ENCODE peak calls at places on chromosomes 3 and 15, in four cellular contexts. K is body of pancreas, U is upper lobe of right lung, W is breast epithelium. O is an unnamed sample.

GRCh38 chr3:185052631-185053030 is 100.2 kb downstream of the C3orf70 start:
- DNase-seq in K (no peak), U (no peak), W (no peak), O (no peak)

GRCh38 chr15:79898369-79898768 is 1.6 kb upstream of the MTHFS start:
- DNase-seq in U (no peak), K (no peak), W (no peak), O (no peak)

GRCh38 chr3:191383104-191383503 is 52.8 kb upstream of the UTS2B start:
- DNase-seq in K (no peak), W (no peak), U (no peak), O (no peak)

GRCh38 chr15:93040288-93041158 is 48.5 kb downstream of the RGMA start:
- DNase-seq in W (peak; percentile 68), U (peak; percentile 84), K (no peak), O (no peak)

GRCh38 chr15:94263341-94264273 is 32.2 kb downstream of the MCTP2 start:
- DNase-seq in W (no peak), U (no peak), K (no peak), O (no peak)

GRCh38 chr15:68644088-68644904 is 65.5 kb downstream of the CORO2B start:
- DNase-seq in U (peak; percentile 36), W (peak; percentile 10), K (no peak), O (no peak)

GRCh38 chr3:34584971-34585370 is 786.5 kb downstream of the PDCD6IP start:
- DNase-seq in W (no peak), U (no peak), K (no peak), O (no peak)

GRCh38 chr15:90864507-90864906 is 3.9 kb upstream of the FURIN start:
- DNase-seq in W (no peak), U (no peak), K (no peak), O (no peak)

GRCh38 chr3:195696632-195697278 is 24.0 kb upstream of the MUC20 start:
- DNase-seq in W (no peak), K (no peak), U (no peak), O (no peak)

GRCh38 chr3:53485675-53486365 is 8.6 kb upstream of the CACNA1D start:
- DNase-seq in U (no peak), K (no peak), W (no peak), O (no peak)

GRCh38 chr3:44954962-44955361 is 21.0 kb downstream of the ZDHHC3 start:
- DNase-seq in W (no peak), K (peak; percentile 7), U (peak; percentile 78), O (no peak)

GRCh38 chr15:94414921-94415320 is 183.6 kb downstream of the MCTP2 start:
- DNase-seq in K (no peak), U (no peak), W (no peak), O (no peak)

GRCh38 chr15:60396964-60397771 is 618 bp downstream of the ANXA2 start:
- DNase-seq in K (peak; percentile 64), W (peak; percentile 69), U (peak; percentile 86), O (peak; percentile 48)

GRCh38 chr3:43866529-43867353 is 176.0 kb downstream of the ABHD5 start:
- DNase-seq in K (no peak), U (no peak), W (no peak), O (no peak)

GRCh38 chr3:43863966-43864933 is 173.5 kb downstream of the ABHD5 start:
- DNase-seq in U (no peak), K (no peak), W (no peak), O (no peak)

GRCh38 chr3:43865376-43865775 is 174.6 kb downstream of the ABHD5 start:
- DNase-seq in W (no peak), K (no peak), U (no peak), O (no peak)

GRCh38 chr3:43867673-43868072 is 176.9 kb downstream of the ABHD5 start:
- DNase-seq in K (no peak), W (no peak), U (no peak), O (no peak)

DNA sequence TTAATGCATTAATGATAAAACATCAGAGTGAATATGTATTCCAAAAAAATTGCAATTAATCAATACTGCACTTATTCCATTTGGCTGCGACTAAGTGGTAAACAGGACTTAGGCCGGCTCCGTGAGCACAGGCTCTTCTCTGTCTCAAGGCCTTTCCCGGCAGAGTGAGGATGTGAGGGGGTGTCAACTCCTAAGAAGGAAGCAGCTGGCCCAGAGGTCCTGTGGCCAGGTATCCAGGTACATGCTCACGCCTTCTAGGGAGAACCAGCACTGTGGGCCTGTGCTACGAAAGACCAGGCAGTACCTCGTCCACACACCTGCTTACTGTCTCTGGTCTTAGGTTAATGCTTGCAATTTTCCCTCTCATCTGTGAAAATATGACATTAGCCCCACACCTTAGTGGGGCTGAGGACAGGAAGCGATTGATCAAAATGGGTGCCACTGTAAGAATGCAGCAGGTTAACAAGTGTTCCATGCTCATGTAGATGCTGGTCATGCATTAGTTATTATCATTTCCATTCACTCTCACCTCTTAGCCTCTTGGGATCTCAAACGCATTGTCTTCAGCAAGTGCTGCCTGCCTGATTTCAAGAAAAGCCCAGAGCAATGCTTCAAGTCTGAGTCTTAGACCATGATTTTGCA is 175.3 kb downstream of the ABHD5 start:
- DNase-seq in K (no peak), W (no peak), U (no peak), O (no peak)
- TF ChIP-seq CTCF in K (no peak), W (no peak), U (no peak), O (no peak)

GRCh38 chr3:58135712-58136543 is 74.8 kb downstream of the DNASE1L3 start:
- DNase-seq in W (no peak), K (no peak), U (no peak), O (no peak)
- TF ChIP-seq CTCF in W (no peak), K (no peak), U (peak; percentile 31), O (no peak)

GRCh38 chr3:103440539-103441113 is 1005.8 kb downstream of the ZPLD1 start:
- DNase-seq in W (no peak), K (no peak), U (no peak), O (no peak)
- TF ChIP-seq CTCF in W (no peak), K (peak; percentile 29), U (peak; percentile 20), O (no peak)

DNA sequence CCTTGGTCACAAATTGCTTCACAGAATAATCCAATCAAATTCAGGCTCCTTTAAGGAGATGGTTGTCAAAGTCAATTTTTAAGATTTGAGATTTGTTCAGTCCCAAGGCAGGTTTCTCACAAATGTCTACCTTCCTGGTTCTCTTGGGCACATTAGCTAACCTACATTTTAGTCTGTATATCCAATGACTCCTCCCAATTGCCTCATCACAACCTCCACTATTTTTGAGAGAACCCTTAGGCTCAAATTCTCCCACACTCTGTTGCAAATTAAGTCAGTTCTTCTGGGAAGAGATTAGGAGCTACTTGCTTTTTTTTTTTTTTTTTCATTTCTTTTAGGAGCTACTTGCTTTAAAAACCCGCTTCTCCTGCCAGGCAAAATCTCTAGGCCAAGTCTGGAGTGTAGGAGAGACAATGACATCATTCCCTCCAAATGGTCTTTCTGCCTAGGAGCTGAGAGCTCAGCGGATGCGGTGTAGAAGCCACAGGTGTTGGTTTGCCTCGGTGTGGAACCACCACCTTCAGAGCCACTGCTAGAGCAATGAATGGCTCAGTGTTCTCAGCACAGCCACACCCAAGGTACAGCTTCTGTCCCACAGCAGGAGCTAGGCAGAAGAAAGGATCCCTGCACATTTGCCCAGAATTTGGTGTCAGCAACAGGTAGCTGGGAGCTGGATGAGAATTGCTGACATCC is 10.0 kb upstream of the INO80 start:
- DNase-seq in U (no peak), K (no peak), W (no peak), O (no peak)
- TF ChIP-seq CTCF in U (no peak), K (no peak), W (no peak), O (no peak)

GRCh38 chr3:182682263-182683229 is 110.8 kb upstream of the ATP11B start:
- DNase-seq in U (peak; percentile 75), W (no peak), K (peak; percentile 31), O (peak; percentile 61)
- TF ChIP-seq CTCF in U (peak; percentile 38), W (no peak), K (no peak), O (no peak)

GRCh38 chr15:75033809-75034208 is 10.4 kb downstream of the PPCDC start:
- DNase-seq in W (no peak), U (no peak), K (no peak), O (no peak)
- TF ChIP-seq CTCF in W (no peak), U (no peak), K (no peak), O (no peak)

GRCh38 chr15:23877502-23878412 is 190.7 kb upstream of the NDN start:
- DNase-seq in W (no peak), U (peak; percentile 76), K (peak; percentile 74), O (no peak)
- TF ChIP-seq CTCF in W (no peak), U (peak; percentile 60), K (peak; percentile 82), O (no peak)

GRCh38 chr15:41115088-41115651 is 910 bp downstream of the INO80 start:
- DNase-seq in U (no peak), W (no peak), K (no peak), O (no peak)
- TF ChIP-seq CTCF in U (peak; percentile 11), W (no peak), K (no peak), O (no peak)

O was measured in activated B cell treated with CpG ODN at 0.5 μM for 24 hours.